ENCODE peak calls at places on chromosomes 12 and 14, in nine cellular contexts. I, H, A, T, X, U, D, L and K are unnamed samples.

GRCh38 chr14:91466192-91466591 is 43.9 kb downstream of the PPP4R3A start:
- DNase-seq in I (no peak), H (peak; percentile 13), A (no peak), T (no peak), X (no peak), U (peak; percentile 3), D (no peak), L (no peak), K (no peak)

GRCh38 chr12:6809056-6809455 is 12.6 kb upstream of the GPR162 start:
- DNase-seq in I (no peak), H (no peak), A (no peak), T (no peak), X (no peak), U (no peak), D (no peak), L (no peak), K (no peak)

GRCh38 chr12:124646385-124647230 is 79.2 kb upstream of the NCOR2 start:
- DNase-seq in I (no peak), H (no peak), A (no peak), T (no peak), X (no peak), U (no peak), D (peak; percentile 19), L (peak; percentile 76), K (no peak)

GRCh38 chr12:81329088-81329487 is 251.2 kb downstream of the ACSS3 start:
- DNase-seq in I (no peak), H (no peak), A (peak; percentile 55), T (peak; percentile 41), X (no peak), U (peak; percentile 4), D (no peak), L (no peak), K (no peak)

GRCh38 chr14:94548999-94549985 is 11.9 kb upstream of the SERPINA4 start:
- DNase-seq in I (peak; percentile 57), H (peak; percentile 48), A (peak; percentile 92), T (peak; percentile 74), X (peak; percentile 6), U (peak; percentile 35), D (peak; percentile 53), L (peak; percentile 70), K (peak; percentile 31)

GRCh38 chr12:104060791-104061190 is 3.5 kb upstream of the HCFC2 start:
- DNase-seq in I (no peak), H (no peak), A (no peak), T (no peak), X (no peak), U (no peak), D (no peak), L (no peak), K (no peak)

GRCh38 chr12:45423931-45424330 is 208.0 kb downstream of the ANO6 start:
- DNase-seq in I (no peak), H (no peak), A (no peak), T (no peak), X (no peak), U (no peak), D (no peak), L (no peak), K (no peak)

GRCh38 chr12:57479376-57480115 is at the start of gene ARHGAP9:
- DNase-seq in I (no peak), H (no peak), A (no peak), T (no peak), X (no peak), U (no peak), D (peak; percentile 66), L (peak; percentile 49), K (peak; percentile 48)

GRCh38 chr12:123390415-123391093 is 6.6 kb downstream of the KMT5A start:
- DNase-seq in I (peak; percentile 3), H (no peak), A (no peak), T (no peak), X (no peak), U (peak; percentile 42), D (no peak), L (no peak), K (no peak)

GRCh38 chr12:93244514-93245077 is 133.1 kb upstream of the NUDT4 start:
- DNase-seq in I (no peak), H (no peak), A (no peak), T (no peak), X (no peak), U (no peak), D (no peak), L (no peak), K (no peak)

GRCh38 chr12:3533703-3534386 is 42.8 kb downstream of the PRMT8 start:
- DNase-seq in I (no peak), H (peak; percentile 12), A (no peak), T (peak; percentile 33), X (no peak), U (no peak), D (no peak), L (no peak), K (no peak)
- TF ChIP-seq CTCF in I (no peak), H (no peak), A (no peak), T (no peak), X (no peak), U (no peak), D (no peak), L (no peak), K (no peak)

DNA sequence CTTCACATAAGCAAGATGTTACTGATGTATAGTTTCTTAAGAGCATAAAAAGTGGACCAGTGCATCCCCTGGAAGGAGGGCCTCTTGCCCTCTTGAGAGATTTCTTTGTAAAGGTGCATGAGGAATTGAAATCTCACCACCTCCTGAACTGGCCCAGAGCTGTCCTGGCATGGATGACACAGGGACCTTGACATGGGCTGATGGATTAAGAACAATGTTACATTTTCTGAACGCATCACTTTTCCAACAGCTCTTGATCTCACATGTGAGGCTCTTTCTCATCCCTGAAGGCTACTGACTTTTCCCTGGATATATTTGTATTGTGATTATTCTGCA is 360.4 kb downstream of the RGS6 start:
- DNase-seq in I (no peak), H (no peak), A (no peak), T (no peak), X (no peak), U (no peak), D (no peak), L (no peak), K (no peak)
- TF ChIP-seq CTCF in I (no peak), H (no peak), A (peak; percentile 2), T (no peak), X (no peak), U (no peak), D (no peak), L (no peak), K (no peak)

GRCh38 chr14:47678157-47678556 is 2.8 kb upstream of the MDGA2 start:
- DNase-seq in I (no peak), H (no peak), A (no peak), T (no peak), X (no peak), U (no peak), D (no peak), L (no peak), K (no peak)

GRCh38 chr14:47675489-47676300 is at the start of gene MDGA2:
- DNase-seq in I (peak; percentile 18), H (no peak), A (peak; percentile 59), T (peak; percentile 5), X (no peak), U (no peak), D (no peak), L (no peak), K (no peak)

GRCh38 chr14:47676301-47676617 is 854 bp upstream of the MDGA2 start:
- DNase-seq in I (no peak), H (no peak), A (no peak), T (no peak), X (no peak), U (no peak), D (no peak), L (no peak), K (no peak)

GRCh38 chr14:47675239-47675488 is 241 bp downstream of the MDGA2 start:
- DNase-seq in I (no peak), H (no peak), A (no peak), T (no peak), X (no peak), U (no peak), D (no peak), L (no peak), K (no peak)

GRCh38 chr14:47678993-47679392 is 3.6 kb upstream of the MDGA2 start:
- DNase-seq in I (no peak), H (no peak), A (no peak), T (no peak), X (no peak), U (no peak), D (no peak), L (no peak), K (no peak)
- TF ChIP-seq CTCF in I (no peak), H (no peak), A (no peak), T (no peak), X (no peak), U (no peak), D (no peak), L (no peak), K (no peak)

DNA sequence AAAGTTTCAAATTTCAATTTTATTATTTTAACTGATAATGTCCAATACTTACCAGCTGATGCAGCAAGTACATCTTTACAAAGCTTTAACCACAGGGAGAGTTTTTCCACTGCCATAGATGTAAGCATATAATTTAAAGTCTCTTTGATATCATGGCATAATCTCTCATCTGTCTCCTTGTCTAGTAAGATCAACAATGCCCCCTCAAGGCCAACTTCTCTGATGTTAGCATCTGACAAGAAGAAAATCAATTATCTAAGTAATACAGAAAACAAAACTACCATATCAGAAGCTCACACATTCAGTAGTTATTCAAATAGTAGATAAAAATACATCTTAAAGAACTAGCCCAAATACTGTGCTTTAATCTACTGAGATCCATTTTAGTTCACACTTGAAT is 94.2 kb downstream of the HEATR5A start:
- DNase-seq in I (peak; percentile 40), H (no peak), A (no peak), T (peak; percentile 50), X (no peak), U (peak; percentile 25), D (no peak), L (no peak), K (no peak)
- TF ChIP-seq CTCF in I (no peak), H (no peak), A (no peak), T (no peak), X (no peak), U (peak; percentile 20), D (no peak), L (no peak), K (no peak)

GRCh38 chr12:47900480-47901129 is 4.2 kb downstream of the VDR start:
- DNase-seq in I (no peak), H (peak; percentile 72), A (peak; percentile 26), T (peak; percentile 31), X (no peak), U (peak; percentile 40), D (no peak), L (peak; percentile 63), K (no peak)
- TF ChIP-seq CTCF in I (no peak), H (peak; percentile 43), A (no peak), T (no peak), X (no peak), U (peak; percentile 6), D (no peak), L (no peak), K (no peak)

GRCh38 chr14:69056389-69056788 is 77.3 kb upstream of the ACTN1 start:
- DNase-seq in I (peak; percentile 46), H (no peak), A (peak; percentile 49), T (no peak), X (no peak), U (peak; percentile 76), D (no peak), L (no peak), K (no peak)
- TF ChIP-seq CTCF in I (no peak), H (no peak), A (no peak), T (no peak), X (no peak), U (peak; percentile 12), D (no peak), L (no peak), K (no peak)